ENCODE peak calls at places on chromosomes 3 and 15, in ten cellular contexts. G is AG04450, N is fibroblast of pulmonary artery, A is endothelial cell, E is foreskin fibroblast, F is fibroblast of the aortic adventitia, J is activated B cell treated with CpG ODN at 0.5 μM for 24 hours, P is Peyer's patch, X is WERI-Rb-1, V is mammary epithelial cell. C is an unnamed sample.

GRCh38 chr3:40281995-40282394 is 27.5 kb upstream of the EIF1B start:
- DNase-seq in J (no peak), P (no peak), N (no peak), V (peak), E (no peak), A (no peak), G (no peak), F (no peak), X (no peak), C (no peak)

GRCh38 chr15:64686130-64686735 is 89.2 kb downstream of the RBPMS2 start:
- DNase-seq in V (peak), X (peak), N (peak), F (peak), P (no peak), E (peak), J (no peak), G (no peak), A (peak), C (no peak)

GRCh38 chr3:188284455-188285212 is 130.7 kb downstream of the LPP start:
- DNase-seq in E (peak), G (no peak), A (no peak), J (no peak), V (peak), X (no peak), N (no peak), F (no peak), P (no peak), C (no peak)

GRCh38 chr15:48449734-48450133 is 118.5 kb downstream of the DUT start:
- DNase-seq in V (no peak), E (peak), F (no peak), P (no peak), J (no peak), X (no peak), A (no peak), N (no peak), G (no peak), C (no peak)

GRCh38 chr3:114121996-114122709 is 56.7 kb downstream of the DRD3 start:
- DNase-seq in A (peak), F (peak), X (no peak), G (peak), E (peak), P (no peak), J (no peak), V (peak), N (peak), C (no peak)

GRCh38 chr3:107523361-107524213 is 825 bp downstream of the BBX start:
- DNase-seq in P (peak), F (peak), A (peak), G (no peak), X (peak), V (peak), J (peak), N (peak), E (peak), C (peak)

GRCh38 chr3:170565495-170565894 is 20.4 kb downstream of the SLC7A14 start:
- DNase-seq in G (no peak), E (no peak), J (no peak), V (no peak), X (no peak), F (no peak), A (no peak), P (no peak), N (no peak), C (no peak)

GRCh38 chr3:72338942-72339749 is 509.1 kb downstream of the SHQ1 start:
- DNase-seq in A (no peak), J (no peak), V (peak), G (peak), P (no peak), F (peak), E (peak), N (peak), X (peak), C (no peak)

GRCh38 chr3:178629430-178630178 is 93.4 kb downstream of the KCNMB2 start:
- DNase-seq in F (no peak), X (no peak), P (no peak), G (no peak), E (no peak), J (no peak), A (no peak), N (no peak), V (no peak), C (no peak)

GRCh38 chr3:103963599-103963998 is 1403.1 kb upstream of the ALCAM start:
- DNase-seq in A (no peak), G (no peak), J (no peak), P (no peak), V (no peak), N (no peak), F (no peak), E (no peak), X (no peak), C (no peak)
- TF ChIP-seq CTCF in A (no peak), G (no peak), J (no peak), P (no peak), V (no peak), N (no peak), F (no peak), E (no peak), X (no peak), C (no peak)

DNA sequence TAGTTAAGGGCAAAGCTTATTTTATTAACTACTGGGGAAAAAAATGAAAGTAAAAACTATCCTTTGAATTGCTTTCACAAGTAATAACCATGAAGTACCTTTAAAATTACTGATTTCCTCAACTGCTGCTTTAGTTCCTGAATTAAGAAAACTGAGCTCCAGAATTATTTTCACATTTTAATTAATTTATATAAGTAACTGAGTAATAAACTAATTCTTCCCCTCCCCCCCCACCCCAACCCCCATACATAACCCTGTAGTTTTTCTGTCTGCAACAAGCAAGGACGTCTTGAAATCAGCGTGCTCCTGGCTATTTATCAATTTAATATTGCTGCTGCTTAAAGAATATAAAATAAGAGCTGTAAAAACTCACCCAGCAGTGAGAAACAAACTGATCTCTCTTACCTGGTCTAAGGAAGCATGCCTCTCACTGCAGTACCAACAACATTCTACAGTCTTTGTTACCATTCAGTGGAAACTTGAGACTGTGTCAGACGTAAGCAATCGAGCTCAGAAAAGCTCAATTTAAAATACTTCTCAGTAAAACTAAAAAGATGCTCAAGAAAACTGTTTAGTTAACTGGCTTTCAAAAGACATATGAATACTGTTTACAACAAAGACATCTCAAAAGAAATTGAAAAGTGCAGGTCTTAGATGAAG is 121.0 kb downstream of the TFDP2 start:
- DNase-seq in E (peak), J (no peak), V (peak), F (peak), P (no peak), A (peak), G (peak), X (no peak), N (peak), C (no peak)
- TF ChIP-seq CTCF in E (no peak), J (no peak), V (no peak), F (peak), P (peak), A (no peak), G (no peak), X (no peak), N (no peak), C (peak)

GRCh38 chr3:155748611-155749365 is 3.9 kb upstream of the PLCH1 start:
- DNase-seq in J (no peak), G (no peak), X (no peak), V (no peak), A (no peak), N (no peak), E (peak), P (no peak), F (no peak), C (no peak)

GRCh38 chr3:155747286-155747685 is 2.4 kb upstream of the PLCH1 start:
- DNase-seq in G (no peak), X (no peak), A (no peak), F (no peak), E (no peak), N (no peak), V (no peak), J (no peak), P (no peak), C (no peak)

GRCh38 chr3:155747867-155748266 is 3.0 kb upstream of the PLCH1 start:
- DNase-seq in P (no peak), N (no peak), V (no peak), X (no peak), G (no peak), J (no peak), F (no peak), A (no peak), E (no peak), C (no peak)

DNA sequence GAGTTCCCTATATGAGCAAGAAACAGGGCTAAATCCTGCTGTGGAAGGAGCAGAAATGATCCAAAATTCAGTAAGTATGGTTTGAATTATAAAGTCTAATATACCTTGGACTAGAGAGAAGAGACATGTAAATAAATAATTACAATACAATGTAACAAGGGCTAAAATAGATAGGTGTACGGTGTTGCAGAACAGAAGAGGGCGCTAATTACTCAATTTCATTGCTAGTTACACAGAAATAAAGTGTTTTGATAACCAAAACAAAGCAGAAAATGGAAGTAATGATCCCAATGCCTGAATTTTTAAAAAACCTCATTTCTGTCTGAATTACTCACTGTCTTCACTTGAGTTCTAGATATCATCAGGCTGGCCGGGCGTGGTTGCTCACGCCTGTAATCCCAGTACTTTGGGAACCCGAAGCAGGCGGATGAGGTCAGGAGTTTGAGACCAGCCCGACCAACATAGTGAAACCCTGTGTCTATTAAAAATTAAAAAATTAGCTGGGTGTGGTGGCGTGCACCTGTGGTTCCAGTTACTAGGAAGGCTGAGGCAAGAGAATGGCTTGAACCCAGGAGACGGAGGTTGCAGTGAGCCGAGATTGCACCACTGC is 8.3 kb upstream of the PLCH1 start:
- DNase-seq in X (no peak), F (peak), J (no peak), G (no peak), N (peak), E (peak), V (no peak), A (no peak), P (no peak), C (no peak)
- TF ChIP-seq CTCF in X (peak), F (peak), J (no peak), G (peak), N (peak), E (peak), V (peak), A (peak), P (peak), C (peak)

DNA sequence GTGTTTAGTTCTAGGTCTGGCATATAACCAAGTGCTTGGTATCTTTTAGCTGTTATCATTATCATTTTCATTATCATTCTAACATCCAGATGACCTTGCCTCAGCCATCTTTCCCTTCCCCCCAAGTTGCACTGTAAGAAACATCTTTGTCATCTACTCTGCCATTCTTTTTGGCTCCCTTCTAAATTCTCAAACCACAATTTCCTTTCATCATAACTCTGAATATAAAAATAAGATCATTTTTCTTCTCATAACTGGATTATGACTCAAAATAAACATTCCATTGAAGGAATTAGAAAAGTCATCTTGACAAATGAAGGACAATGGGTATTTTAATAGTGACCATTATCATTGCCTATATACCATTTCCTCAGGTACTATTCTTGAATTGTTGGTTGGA is 786.2 kb downstream of the AGBL1 start:
- DNase-seq in N (peak), F (no peak), E (no peak), A (no peak), V (peak), P (no peak), X (no peak), J (no peak), G (no peak), C (no peak)
- TF ChIP-seq CTCF in N (no peak), F (no peak), E (no peak), A (no peak), V (no peak), P (no peak), X (no peak), J (no peak), G (no peak), C (no peak)

C was measured in progenitor cell of endocrine pancreas.